ENCODE peak calls at places on chromosomes 12 and 14, in six cellular contexts. F, C, A, V, M and Z are unnamed samples.

GRCh38 chr12:50351120-50352043 is 45.0 kb downstream of the FAM186A start:
- DNase-seq in F (no peak), C (peak), A (peak), V (no peak), M (peak), Z (no peak)

GRCh38 chr14:69716483-69717187 is 50.3 kb upstream of the SRSF5 start:
- DNase-seq in F (peak), C (no peak), A (no peak), V (no peak), M (no peak), Z (peak)

GRCh38 chr14:64719601-64720000 is 15.4 kb downstream of the PLEKHG3 start:
- DNase-seq in F (no peak), C (no peak), A (no peak), V (no peak), M (no peak), Z (no peak)

GRCh38 chr14:50862171-50862570 is 9.7 kb upstream of the ABHD12B start:
- DNase-seq in F (no peak), C (no peak), A (no peak), V (no peak), M (peak), Z (peak)

GRCh38 chr12:124620606-124621295 is 53.3 kb upstream of the NCOR2 start:
- DNase-seq in F (no peak), C (no peak), A (no peak), V (no peak), M (no peak), Z (no peak)

GRCh38 chr12:103771466-103771865 is 69.6 kb downstream of the NT5DC3 start:
- DNase-seq in F (peak), C (peak), A (peak), V (no peak), M (peak), Z (peak)

GRCh38 chr14:100383727-100384158 is 60.6 kb downstream of the SLC25A47 start:
- DNase-seq in F (peak), C (peak), A (peak), V (no peak), M (peak), Z (peak)

GRCh38 chr12:47945341-47945728 is 18.1 kb upstream of the TMEM106C start:
- DNase-seq in F (no peak), C (no peak), A (no peak), V (no peak), M (no peak), Z (no peak)

GRCh38 chr12:93876360-93876759 is 199.2 kb downstream of the CRADD start:
- DNase-seq in F (no peak), C (no peak), A (no peak), V (no peak), M (no peak), Z (no peak)

GRCh38 chr14:104993306-104993705 is 7.7 kb downstream of the CLBA1 start:
- DNase-seq in F (no peak), C (no peak), A (no peak), V (no peak), M (no peak), Z (no peak)

GRCh38 chr12:117113231-117113630 is 14.0 kb upstream of the TESC start:
- DNase-seq in F (no peak), C (no peak), A (no peak), V (no peak), M (no peak), Z (no peak)

GRCh38 chr14:60242420-60242819 is 6.6 kb upstream of the PPM1A start:
- DNase-seq in F (no peak), C (no peak), A (no peak), V (no peak), M (no peak), Z (peak)

GRCh38 chr12:131007031-131007793 is 53.5 kb downstream of the ADGRD1 start:
- DNase-seq in F (no peak), C (no peak), A (no peak), V (no peak), M (peak), Z (no peak)

GRCh38 chr12:75137896-75138295 is 71.7 kb downstream of the KCNC2 start:
- DNase-seq in F (no peak), C (no peak), A (no peak), V (no peak), M (no peak), Z (no peak)

GRCh38 chr12:93776581-93777018 is 99.4 kb downstream of the CRADD start:
- DNase-seq in F (no peak), C (no peak), A (no peak), V (no peak), M (no peak), Z (no peak)

GRCh38 chr12:103205906-103206305 is 248.4 kb downstream of the ASCL1 start:
- DNase-seq in F (no peak), C (no peak), A (no peak), V (no peak), M (no peak), Z (no peak)

GRCh38 chr12:96434107-96434506 is 33.9 kb upstream of the CDK17 start:
- DNase-seq in F (peak), C (no peak), A (no peak), V (no peak), M (no peak), Z (peak)

GRCh38 chr12:94267530-94267877 is 119.1 kb downstream of the PLXNC1 start:
- DNase-seq in F (no peak), C (no peak), A (no peak), V (no peak), M (no peak), Z (no peak)

GRCh38 chr12:57404966-57405640 is 25.7 kb downstream of the R3HDM2 start:
- DNase-seq in F (no peak), C (no peak), A (no peak), V (no peak), M (no peak), Z (no peak)

GRCh38 chr12:112167031-112167461 is 41.7 kb downstream of the TRAFD1 start:
- DNase-seq in F (no peak), C (no peak), A (no peak), V (no peak), M (no peak), Z (no peak)

GRCh38 chr12:27123642-27124041 is 41.3 kb upstream of the C12orf71 start:
- DNase-seq in F (peak), C (peak), A (peak), V (no peak), M (peak), Z (peak)

GRCh38 chr12:113231275-113232231 is 10.3 kb downstream of the TPCN1 start:
- DNase-seq in F (peak), C (peak), A (peak), V (no peak), M (peak), Z (no peak)

GRCh38 chr12:40300490-40300889 is 75.7 kb downstream of the LRRK2 start:
- DNase-seq in F (no peak), C (peak), A (no peak), V (no peak), M (no peak), Z (no peak)

GRCh38 chr14:50957296-50957695 is 13.0 kb upstream of the PYGL start:
- DNase-seq in F (no peak), C (peak), A (no peak), V (no peak), M (no peak), Z (peak)

GRCh38 chr14:101496779-101497420 is 64.4 kb upstream of the DIO3 start:
- DNase-seq in F (no peak), C (no peak), A (no peak), V (no peak), M (no peak), Z (no peak)

GRCh38 chr12:31000751-31001150 is 72.9 kb upstream of the DDX11 start:
- DNase-seq in F (peak), C (no peak), A (no peak), V (no peak), M (no peak), Z (no peak)

GRCh38 chr12:119780786-119781434 is 96.2 kb downstream of the CIT start:
- DNase-seq in F (peak), C (peak), A (peak), V (no peak), M (peak), Z (no peak)

GRCh38 chr12:58068706-58069105 is 127.3 kb downstream of the ATP23 start:
- DNase-seq in F (no peak), C (no peak), A (no peak), V (no peak), M (no peak), Z (no peak)

GRCh38 chr14:101025656-101026055 is 122.1 kb upstream of the RTL1 start:
- DNase-seq in F (no peak), C (no peak), A (no peak), V (no peak), M (no peak), Z (no peak)

GRCh38 chr14:105046891-105047282 is 18.3 kb downstream of the GPR132 start:
- DNase-seq in F (no peak), C (no peak), A (no peak), V (no peak), M (no peak), Z (no peak)

GRCh38 chr12:8697120-8697475 is 693 bp upstream of the RIMKLB start:
- DNase-seq in F (peak), C (no peak), A (peak), V (no peak), M (no peak), Z (no peak)

GRCh38 chr12:20317554-20317953 is 50.8 kb upstream of the PDE3A start:
- DNase-seq in F (no peak), C (no peak), A (no peak), V (no peak), M (no peak), Z (no peak)

GRCh38 chr12:20319374-20319773 is 49.0 kb upstream of the PDE3A start:
- DNase-seq in F (no peak), C (no peak), A (no peak), V (no peak), M (no peak), Z (no peak)

GRCh38 chr12:20309504-20310148 is 58.7 kb upstream of the PDE3A start:
- DNase-seq in F (no peak), C (no peak), A (no peak), V (no peak), M (no peak), Z (no peak)

GRCh38 chr12:20314325-20314724 is 54.0 kb upstream of the PDE3A start:
- DNase-seq in F (no peak), C (no peak), A (no peak), V (no peak), M (no peak), Z (no peak)
- TF ChIP-seq MAX in F (no peak), C (no peak), A (no peak), V (no peak), M (no peak), Z (no peak)

GRCh38 chr14:28264306-28264705 is 502.3 kb upstream of the FOXG1 start:
- DNase-seq in F (no peak), C (no peak), A (no peak), V (no peak), M (no peak), Z (no peak)
- TF ChIP-seq MYC in F (no peak), C (no peak), A (no peak), V (no peak), M (no peak), Z (no peak)

DNA sequence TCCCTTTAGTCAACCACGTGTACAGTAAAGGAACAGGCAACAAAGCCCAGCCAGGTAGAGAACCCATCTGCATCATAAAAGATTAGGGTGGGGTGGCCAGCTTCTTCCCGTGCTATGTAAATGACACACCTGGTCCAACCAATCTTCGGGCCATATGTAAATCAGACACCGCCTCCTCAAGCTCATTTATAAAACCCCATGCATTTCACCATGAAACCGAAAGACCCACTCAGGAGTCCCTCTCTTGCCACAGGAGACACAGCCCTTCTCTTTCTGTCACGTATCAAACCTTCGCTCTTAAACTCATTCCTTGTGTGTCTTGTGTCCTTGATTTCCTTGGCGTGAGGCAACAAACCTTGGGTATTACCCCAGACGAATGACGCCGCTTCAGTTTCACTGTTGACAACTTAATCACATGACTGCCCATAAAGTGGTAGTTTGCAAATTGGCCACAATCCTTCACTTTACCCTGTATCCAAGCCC is 59.8 kb upstream of the TBPL2 start:
- DNase-seq in F (no peak), C (no peak), A (peak), V (no peak), M (peak), Z (no peak)
- TF ChIP-seq MAX in F (no peak), C (no peak), A (no peak), V (no peak), M (no peak), Z (no peak)

GRCh38 chr12:3419538-3419937 is 71.5 kb upstream of the PRMT8 start:
- DNase-seq in F (no peak), C (no peak), A (no peak), V (no peak), M (no peak), Z (no peak)
- TF ChIP-seq MYC in F (no peak), C (no peak), A (no peak), V (no peak), M (no peak), Z (no peak)

DNA sequence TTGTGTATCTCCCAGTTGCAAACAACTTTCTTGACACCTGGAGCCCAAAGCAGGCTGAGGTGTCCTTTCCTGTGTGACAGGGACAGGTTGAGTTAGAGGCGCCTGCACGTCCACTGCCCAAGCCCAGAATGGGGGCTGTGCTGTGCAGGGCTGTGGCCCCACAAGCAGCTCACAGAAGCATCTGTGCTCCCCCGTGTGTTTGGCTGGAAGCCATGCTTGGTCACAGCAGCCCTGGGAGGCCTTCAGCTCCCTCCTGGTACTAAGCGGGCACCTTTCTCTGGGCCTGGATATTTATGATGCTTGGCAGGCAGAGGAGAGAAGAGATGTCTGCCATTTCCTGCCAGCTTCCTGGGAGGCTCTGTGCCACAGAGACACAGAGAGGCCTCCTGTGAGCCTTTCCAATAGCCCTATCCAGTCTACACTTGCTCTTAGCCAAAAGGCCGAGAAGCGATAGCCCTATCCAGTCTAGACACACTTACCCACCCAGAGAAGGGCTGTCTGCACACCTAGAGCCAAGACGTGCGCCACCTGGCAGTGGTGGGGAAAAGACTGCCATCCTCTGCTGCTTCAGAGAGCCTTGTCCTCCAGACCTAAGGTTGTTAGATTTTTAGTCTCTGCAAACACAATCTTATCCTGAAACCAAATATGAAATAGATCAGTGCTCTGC is 117.4 kb downstream of the GCH1 start:
- DNase-seq in F (no peak), C (no peak), A (no peak), V (no peak), M (no peak), Z (no peak)
- TF ChIP-seq MAX in F (no peak), C (no peak), A (no peak), V (no peak), M (no peak), Z (no peak)

DNA sequence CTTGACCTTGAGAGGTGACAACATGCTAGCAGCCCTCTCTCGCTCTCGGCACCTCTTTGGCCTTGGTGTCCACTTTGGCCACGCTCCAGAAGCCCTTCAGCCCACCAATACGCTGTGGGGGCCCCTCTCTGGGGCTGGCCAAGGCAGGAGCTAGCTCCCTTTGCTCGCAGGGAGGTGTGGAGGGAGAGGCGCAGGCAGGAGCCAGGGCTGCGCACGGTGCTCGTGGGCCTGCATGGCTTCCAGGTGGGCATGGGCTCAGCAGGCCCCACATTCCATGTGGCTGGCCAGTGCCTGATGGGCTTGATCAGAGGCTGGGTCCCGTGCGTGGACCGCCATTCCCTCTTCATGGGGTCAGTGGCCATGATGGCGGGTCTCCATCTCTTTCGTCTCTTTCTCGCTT is 1237.0 kb upstream of the USP15 start:
- DNase-seq in F (no peak), C (no peak), A (no peak), V (no peak), M (no peak), Z (no peak)
- TF ChIP-seq MYC in F (no peak), C (no peak), A (no peak), V (no peak), M (no peak), Z (no peak)

GRCh38 chr12:109445224-109445623 is 31.9 kb downstream of the KCTD10 start:
- DNase-seq in F (no peak), C (no peak), A (no peak), V (no peak), M (no peak), Z (no peak)

GRCh38 chr12:109447482-109447881 is 29.6 kb downstream of the KCTD10 start:
- DNase-seq in F (no peak), C (no peak), A (no peak), V (no peak), M (no peak), Z (no peak)

GRCh38 chr12:109448272-109448671 is 28.8 kb downstream of the KCTD10 start:
- DNase-seq in F (peak), C (no peak), A (no peak), V (no peak), M (no peak), Z (no peak)

GRCh38 chr12:109448707-109449390 is 28.3 kb downstream of the KCTD10 start:
- DNase-seq in F (no peak), C (no peak), A (no peak), V (no peak), M (no peak), Z (no peak)

DNA sequence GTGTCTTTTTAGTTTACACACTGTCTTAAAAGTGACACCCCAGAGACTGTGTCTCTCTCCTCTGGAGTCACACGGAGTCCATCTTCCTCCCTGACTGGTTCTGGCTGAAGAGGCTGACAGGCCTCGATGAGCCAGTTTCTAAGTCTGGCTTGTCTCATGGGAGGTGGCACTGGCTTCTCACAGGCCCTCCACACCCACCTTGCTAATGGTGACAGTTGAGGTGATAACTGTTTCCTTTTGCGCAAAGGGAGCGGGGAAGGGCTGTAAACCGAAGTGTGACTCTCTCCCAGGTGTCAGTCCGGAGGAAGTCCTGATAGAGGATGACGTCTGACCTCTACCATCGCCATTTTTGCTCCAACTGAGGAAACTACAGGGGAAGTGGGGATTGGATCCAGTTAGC is 30.2 kb downstream of the KCTD10 start:
- DNase-seq in F (no peak), C (no peak), A (no peak), V (no peak), M (no peak), Z (no peak)
- TF ChIP-seq MAX in F (no peak), C (no peak), A (no peak), V (no peak), M (no peak), Z (no peak)

DNA sequence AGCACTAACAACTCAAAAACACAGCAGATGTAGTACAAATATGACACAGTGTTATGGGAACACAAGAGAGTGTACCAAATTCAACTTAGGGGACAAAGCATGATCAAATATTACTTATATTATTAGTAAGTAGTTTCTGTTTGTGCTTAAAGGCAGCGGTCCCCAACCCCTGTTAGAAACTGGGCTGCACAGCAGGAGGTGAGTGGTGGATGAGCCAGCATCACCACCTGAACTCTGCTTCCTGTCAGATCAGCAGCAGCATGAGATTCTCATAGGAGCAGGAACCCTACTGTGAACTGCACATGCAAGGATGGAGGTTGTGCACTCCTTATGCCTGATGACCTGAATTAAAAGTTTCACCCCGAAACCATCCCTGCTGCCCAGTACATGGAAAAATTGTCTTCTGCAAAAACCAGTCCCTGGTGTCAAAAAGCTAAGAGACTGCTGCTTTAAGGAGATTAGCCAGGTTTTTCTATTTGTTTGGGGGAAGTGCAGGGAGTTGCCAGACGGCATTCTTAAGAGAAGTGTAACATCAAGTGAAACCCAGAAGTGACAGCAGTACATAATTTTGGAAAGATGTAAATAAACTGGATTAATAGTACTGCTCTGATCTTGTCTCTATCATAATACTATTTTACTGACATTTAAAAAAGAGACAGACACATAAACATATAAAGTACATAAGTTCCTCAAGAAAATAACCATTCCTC is 26.7 kb downstream of the GTF2A1 start:
- DNase-seq in F (no peak), C (no peak), A (no peak), V (no peak), M (no peak), Z (no peak)
- TF ChIP-seq MYC in F (no peak), C (no peak), A (no peak), V (no peak), M (no peak), Z (no peak)

GRCh38 chr12:22285871-22286270 is 48.6 kb downstream of the ST8SIA1 start:
- DNase-seq in F (no peak), C (no peak), A (no peak), V (no peak), M (no peak), Z (no peak)

GRCh38 chr12:22289250-22289649 is 45.3 kb downstream of the ST8SIA1 start:
- DNase-seq in F (no peak), C (no peak), A (no peak), V (no peak), M (no peak), Z (no peak)

GRCh38 chr12:22286569-22286968 is 47.9 kb downstream of the ST8SIA1 start:
- DNase-seq in F (no peak), C (no peak), A (no peak), V (no peak), M (no peak), Z (no peak)

GRCh38 chr12:22287056-22287455 is 47.5 kb downstream of the ST8SIA1 start:
- DNase-seq in F (no peak), C (no peak), A (no peak), V (no peak), M (no peak), Z (no peak)

GRCh38 chr12:22287776-22288621 is 46.5 kb downstream of the ST8SIA1 start:
- DNase-seq in F (peak), C (no peak), A (no peak), V (no peak), M (no peak), Z (peak)
- TF ChIP-seq MAX in F (no peak), C (no peak), A (no peak), V (no peak), M (no peak), Z (no peak)

GRCh38 chr14:77529213-77529612 is 30.6 kb upstream of the ISM2 start:
- DNase-seq in F (no peak), C (no peak), A (no peak), V (no peak), M (no peak), Z (no peak)
- TF ChIP-seq MYC in F (no peak), C (no peak), A (no peak), V (no peak), M (no peak), Z (no peak)